ENCODE peak calls at places on chromosome 15, in ten cellular contexts. Q, B, D, W, G, U, E, L, K and A are unnamed samples.

GRCh38 chr15:44537728-44538240 is 837 bp downstream of the EIF3J start:
- DNase-seq in Q (no peak), B (peak), D (no peak), W (no peak), G (peak), U (no peak), E (no peak), L (no peak), K (no peak), A (peak)

GRCh38 chr15:100252359-100252758 is 89.4 kb downstream of the ADAMTS17 start:
- DNase-seq in Q (no peak), B (no peak), D (no peak), W (no peak), G (no peak), U (no peak), E (no peak), L (no peak), K (no peak), A (no peak)

GRCh38 chr15:98954411-98954810 is 53.2 kb downstream of the PGPEP1L start:
- DNase-seq in Q (no peak), B (peak), D (no peak), W (no peak), G (peak), U (no peak), E (peak), L (peak), K (no peak), A (peak)

GRCh38 chr15:44715142-44715796 is 4.0 kb downstream of the B2M start:
- DNase-seq in Q (no peak), B (no peak), D (no peak), W (no peak), G (no peak), U (no peak), E (no peak), L (no peak), K (no peak), A (no peak)

GRCh38 chr15:56868251-56868650 is 50.2 kb upstream of the TCF12 start:
- DNase-seq in Q (no peak), B (no peak), D (peak), W (no peak), G (no peak), U (no peak), E (no peak), L (no peak), K (no peak), A (no peak)

GRCh38 chr15:99401971-99402732 is 150.9 kb downstream of the LRRC28 start:
- DNase-seq in Q (no peak), B (no peak), D (no peak), W (no peak), G (no peak), U (no peak), E (no peak), L (no peak), K (no peak), A (no peak)

GRCh38 chr15:38090648-38091047 is 156.2 kb downstream of the TMCO5A start:
- DNase-seq in Q (no peak), B (no peak), D (no peak), W (no peak), G (no peak), U (no peak), E (no peak), L (no peak), K (no peak), A (no peak)

GRCh38 chr15:58306591-58307312 is 125.0 kb upstream of the LIPC start:
- DNase-seq in Q (no peak), B (peak), D (peak), W (no peak), G (no peak), U (no peak), E (no peak), L (no peak), K (no peak), A (peak)

GRCh38 chr15:98906712-98907083 is 100.9 kb downstream of the PGPEP1L start:
- DNase-seq in Q (no peak), B (peak), D (no peak), W (no peak), G (peak), U (peak), E (no peak), L (no peak), K (peak), A (no peak)

GRCh38 chr15:25670025-25670554 is 193.0 kb downstream of the ATP10A start:
- DNase-seq in Q (no peak), B (peak), D (peak), W (no peak), G (peak), U (no peak), E (peak), L (peak), K (peak), A (peak)

GRCh38 chr15:56241374-56242085 is 2.1 kb downstream of the RFX7 start:
- DNase-seq in Q (no peak), B (peak), D (no peak), W (no peak), G (no peak), U (no peak), E (no peak), L (no peak), K (no peak), A (no peak)

GRCh38 chr15:37898385-37898784 is 36.1 kb upstream of the TMCO5A start:
- DNase-seq in Q (no peak), B (no peak), D (no peak), W (no peak), G (no peak), U (peak), E (no peak), L (no peak), K (no peak), A (no peak)

GRCh38 chr15:63028442-63029110 is 14.0 kb upstream of the TPM1 start:
- DNase-seq in Q (no peak), B (no peak), D (no peak), W (no peak), G (no peak), U (no peak), E (no peak), L (no peak), K (no peak), A (no peak)

GRCh38 chr15:67240235-67241131 is 14.0 kb downstream of the AAGAB start:
- DNase-seq in Q (no peak), B (no peak), D (no peak), W (peak), G (no peak), U (peak), E (no peak), L (no peak), K (no peak), A (no peak)

GRCh38 chr15:99106417-99107220 is 1.7 kb downstream of the SYNM start:
- DNase-seq in Q (no peak), B (peak), D (no peak), W (no peak), G (peak), U (no peak), E (no peak), L (no peak), K (no peak), A (no peak)

GRCh38 chr15:29045717-29046116 is 159.9 kb downstream of the APBA2 start:
- DNase-seq in Q (no peak), B (no peak), D (no peak), W (no peak), G (peak), U (peak), E (no peak), L (no peak), K (no peak), A (peak)

GRCh38 chr15:69679623-69680228 is 227.1 kb downstream of the RPLP1 start:
- DNase-seq in Q (no peak), B (no peak), D (no peak), W (peak), G (no peak), U (no peak), E (no peak), L (no peak), K (no peak), A (no peak)

GRCh38 chr15:30649952-30650929 is 24.3 kb downstream of the ARHGAP11B start:
- DNase-seq in Q (no peak), B (peak), D (no peak), W (peak), G (no peak), U (no peak), E (no peak), L (no peak), K (no peak), A (peak)

GRCh38 chr15:69760890-69761568 is 308.4 kb downstream of the RPLP1 start:
- DNase-seq in Q (peak), B (peak), D (peak), W (peak), G (peak), U (peak), E (peak), L (peak), K (peak), A (peak)

GRCh38 chr15:35014265-35014664 is 26.2 kb upstream of the ZNF770 start:
- DNase-seq in Q (no peak), B (peak), D (no peak), W (no peak), G (no peak), U (no peak), E (no peak), L (no peak), K (no peak), A (no peak)

GRCh38 chr15:72998226-72998625 is 54.0 kb upstream of the NEO1 start:
- DNase-seq in Q (no peak), B (no peak), D (no peak), W (no peak), G (no peak), U (peak), E (no peak), L (no peak), K (no peak), A (no peak)

GRCh38 chr15:48710952-48711495 is 65.5 kb upstream of the FBN1 start:
- DNase-seq in Q (no peak), B (no peak), D (no peak), W (no peak), G (no peak), U (peak), E (no peak), L (no peak), K (no peak), A (peak)

GRCh38 chr15:68610825-68611224 is 32.0 kb downstream of the CORO2B start:
- DNase-seq in Q (no peak), B (no peak), D (no peak), W (no peak), G (no peak), U (no peak), E (no peak), L (no peak), K (no peak), A (no peak)

GRCh38 chr15:63461230-63461629 is 43.2 kb upstream of the USP3 start:
- DNase-seq in Q (no peak), B (peak), D (no peak), W (no peak), G (no peak), U (no peak), E (no peak), L (no peak), K (no peak), A (no peak)

GRCh38 chr15:56913670-56914069 is 4.8 kb upstream of the TCF12 start:
- DNase-seq in Q (no peak), B (peak), D (peak), W (no peak), G (peak), U (no peak), E (no peak), L (no peak), K (no peak), A (peak)

GRCh38 chr15:69903476-69904295 is 194.0 kb downstream of the TLE3 start:
- DNase-seq in Q (no peak), B (peak), D (no peak), W (no peak), G (peak), U (no peak), E (no peak), L (no peak), K (no peak), A (peak)

GRCh38 chr15:64622410-64623260 is 152.8 kb downstream of the RBPMS2 start:
- DNase-seq in Q (no peak), B (no peak), D (no peak), W (peak), G (no peak), U (no peak), E (no peak), L (no peak), K (no peak), A (no peak)

GRCh38 chr15:67861983-67862382 is 22.1 kb upstream of the RNU6-1 start:
- DNase-seq in Q (no peak), B (no peak), D (no peak), W (no peak), G (no peak), U (no peak), E (no peak), L (no peak), K (no peak), A (no peak)

GRCh38 chr15:38563723-38564519 is 693 bp downstream of the RASGRP1 start:
- DNase-seq in Q (peak), B (peak), D (peak), W (peak), G (no peak), U (peak), E (peak), L (no peak), K (peak), A (peak)

GRCh38 chr15:39585871-39586301 is 5.0 kb downstream of the THBS1 start:
- DNase-seq in Q (no peak), B (no peak), D (no peak), W (no peak), G (no peak), U (no peak), E (no peak), L (no peak), K (no peak), A (peak)

GRCh38 chr15:42955518-42955917 is 34.9 kb upstream of the TTBK2 start:
- DNase-seq in Q (no peak), B (peak), D (no peak), W (no peak), G (peak), U (peak), E (no peak), L (no peak), K (no peak), A (peak)

GRCh38 chr15:65834603-65835282 is 34.5 kb upstream of the RAB11A start:
- DNase-seq in Q (no peak), B (no peak), D (no peak), W (no peak), G (no peak), U (no peak), E (no peak), L (no peak), K (no peak), A (no peak)

GRCh38 chr15:69403611-69404010 is 10.5 kb upstream of the KIF23 start:
- DNase-seq in Q (no peak), B (peak), D (peak), W (no peak), G (peak), U (peak), E (no peak), L (no peak), K (no peak), A (peak)

GRCh38 chr15:67024322-67024997 is 40.9 kb upstream of the SMAD3 start:
- DNase-seq in Q (peak), B (peak), D (peak), W (no peak), G (peak), U (peak), E (peak), L (peak), K (peak), A (peak)

GRCh38 chr15:62769604-62770003 is 272.9 kb upstream of the TPM1 start:
- DNase-seq in Q (no peak), B (peak), D (no peak), W (no peak), G (peak), U (peak), E (no peak), L (no peak), K (no peak), A (peak)

GRCh38 chr15:26561994-26562730 is 210.7 kb downstream of the GABRB3 start:
- DNase-seq in Q (no peak), B (no peak), D (no peak), W (no peak), G (no peak), U (no peak), E (no peak), L (no peak), K (no peak), A (no peak)

GRCh38 chr15:22878103-22878502 is 39.6 kb downstream of the NIPA2 start:
- DNase-seq in Q (no peak), B (no peak), D (no peak), W (no peak), G (no peak), U (no peak), E (no peak), L (no peak), K (no peak), A (no peak)

GRCh38 chr15:100114100-100114499 is 227.7 kb downstream of the ADAMTS17 start:
- DNase-seq in Q (no peak), B (peak), D (no peak), W (no peak), G (peak), U (peak), E (peak), L (peak), K (peak), A (peak)

GRCh38 chr15:38398134-38398533 is 55.8 kb upstream of the FAM98B start:
- DNase-seq in Q (peak), B (peak), D (no peak), W (no peak), G (peak), U (peak), E (peak), L (peak), K (no peak), A (peak)

GRCh38 chr15:80156176-80156720 is 3.4 kb downstream of the FAH start:
- DNase-seq in Q (no peak), B (peak), D (no peak), W (no peak), G (no peak), U (no peak), E (no peak), L (no peak), K (no peak), A (no peak)

GRCh38 chr15:80152896-80153876 is at the start of gene FAH:
- DNase-seq in Q (no peak), B (peak), D (peak), W (peak), G (peak), U (peak), E (no peak), L (no peak), K (no peak), A (peak)

GRCh38 chr15:80153900-80154299 is 1.1 kb downstream of the FAH start:
- DNase-seq in Q (no peak), B (no peak), D (no peak), W (no peak), G (no peak), U (no peak), E (no peak), L (no peak), K (no peak), A (peak)

GRCh38 chr15:80155001-80155377 is 2.2 kb downstream of the FAH start:
- DNase-seq in Q (no peak), B (peak), D (no peak), W (no peak), G (no peak), U (no peak), E (no peak), L (no peak), K (no peak), A (no peak)

DNA sequence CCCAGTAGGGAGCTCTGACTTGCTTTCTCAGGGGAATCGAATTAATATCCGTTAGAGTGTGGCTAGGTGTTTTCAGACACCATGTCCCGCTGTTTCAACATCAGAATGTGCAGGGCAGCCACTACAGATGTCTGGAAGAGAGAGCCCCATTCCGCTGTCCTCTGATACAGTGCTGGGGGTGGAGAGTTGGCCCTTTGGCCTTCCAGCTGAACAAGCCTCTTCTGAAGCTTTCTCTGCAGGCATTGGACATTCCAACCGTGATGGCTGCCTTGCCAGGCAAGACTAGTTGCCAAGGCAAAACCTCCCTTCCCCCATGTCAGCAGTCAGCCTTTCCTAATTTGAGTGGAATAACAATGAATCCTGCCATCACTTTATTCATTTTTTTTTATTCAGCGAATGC is 1.5 kb downstream of the FAH start:
- DNase-seq in Q (no peak), B (peak), D (no peak), W (no peak), G (no peak), U (no peak), E (no peak), L (no peak), K (peak), A (peak)
- H3K4me3 ChIP-seq in Q (peak), B (peak), D (no peak), W (no peak), G (no peak), U (no peak), E (no peak), L (no peak), K (peak), A (no peak)

DNA sequence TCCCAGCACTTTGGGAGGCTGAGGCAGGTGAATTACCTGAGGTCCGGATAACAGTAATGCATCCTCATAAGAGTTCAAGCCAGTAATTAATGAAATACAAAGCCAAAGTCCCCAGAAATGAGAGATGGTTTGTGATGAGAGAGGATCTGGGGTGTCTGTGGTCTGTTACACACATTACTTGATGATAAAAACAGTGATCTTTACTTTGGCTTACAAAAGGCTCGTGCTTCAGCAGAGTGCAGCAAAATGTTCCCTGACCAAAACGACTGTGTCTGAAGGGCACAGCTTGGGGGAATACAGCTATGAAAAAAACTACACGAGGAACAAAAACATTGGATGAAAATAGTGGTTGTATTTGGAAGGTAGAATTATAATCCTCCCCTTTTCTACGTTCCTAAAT is 40.9 kb downstream of the CRTC3 start:
- DNase-seq in Q (no peak), B (no peak), D (no peak), W (no peak), G (no peak), U (no peak), E (no peak), L (no peak), K (no peak), A (no peak)
- TF ChIP-seq CTCF in Q (no peak), B (no peak), D (no peak), W (no peak), G (no peak), U (no peak), E (no peak), L (no peak), K (no peak), A (no peak)

GRCh38 chr15:88509964-88510363 is 36.5 kb downstream of the DET1 start:
- DNase-seq in Q (no peak), B (no peak), D (no peak), W (no peak), G (no peak), U (no peak), E (no peak), L (no peak), K (no peak), A (no peak)

GRCh38 chr15:88511161-88511560 is 35.3 kb downstream of the DET1 start:
- DNase-seq in Q (no peak), B (no peak), D (no peak), W (no peak), G (no peak), U (no peak), E (no peak), L (no peak), K (no peak), A (no peak)

GRCh38 chr15:88506628-88507027 is 39.1 kb downstream of the MRPS11 start:
- DNase-seq in Q (no peak), B (no peak), D (no peak), W (no peak), G (no peak), U (no peak), E (no peak), L (no peak), K (no peak), A (no peak)

GRCh38 chr15:88512606-88513005 is 33.9 kb downstream of the DET1 start:
- DNase-seq in Q (no peak), B (no peak), D (no peak), W (no peak), G (no peak), U (no peak), E (no peak), L (no peak), K (no peak), A (no peak)

DNA sequence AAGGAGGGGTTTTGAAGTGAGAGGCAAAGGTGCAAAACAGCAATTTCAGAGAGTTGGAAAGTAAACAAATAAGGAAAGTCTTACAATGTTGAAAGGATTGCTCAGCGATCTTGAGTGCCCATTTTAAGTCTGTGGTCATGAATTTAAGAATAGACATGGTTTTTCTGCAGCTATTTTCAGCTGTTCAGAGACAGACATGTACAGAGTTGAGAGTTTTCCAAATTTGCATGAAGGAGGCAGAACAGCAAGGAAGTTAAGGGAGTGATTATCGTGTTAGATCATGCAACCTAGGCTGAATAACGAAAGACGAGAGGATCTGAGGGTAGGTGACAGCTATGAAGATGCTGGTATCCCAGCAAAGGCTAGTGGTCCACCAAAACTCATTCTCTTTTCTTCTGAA is 37.2 kb downstream of the DET1 start:
- DNase-seq in Q (no peak), B (no peak), D (no peak), W (no peak), G (no peak), U (no peak), E (no peak), L (no peak), K (no peak), A (no peak)
- H3K4me3 ChIP-seq in Q (no peak), B (no peak), D (no peak), W (no peak), G (no peak), U (no peak), E (no peak), L (no peak), K (no peak), A (no peak)

GRCh38 chr15:53962646-53963561 is 15.3 kb upstream of the UNC13C start:
- DNase-seq in Q (no peak), B (peak), D (peak), W (no peak), G (peak), U (no peak), E (no peak), L (no peak), K (no peak), A (no peak)
- TF ChIP-seq CTCF in Q (peak), B (peak), D (peak), W (peak), G (peak), U (peak), E (peak), L (peak), K (peak), A (peak)